ENCODE peak calls at places on chromosomes 13 and 19, in eight cellular contexts. A is breast epithelium, Z is WERI-Rb-1, S is foreskin keratinocyte, Y is OCI-LY7, B is neuronal stem cell, F is heart left ventricle, C is gastrocnemius medialis. G is an unnamed sample.

GRCh38 chr19:45223879-45224278 is 21.3 kb downstream of the EXOC3L2 start:
- DNase-seq in A (no peak), Z (no peak), S (no peak), Y (no peak), B (no peak), F (no peak), C (no peak), G (no peak)

GRCh38 chr19:13055213-13056051 is 47.2 kb downstream of the LYL1 start:
- DNase-seq in A (peak; percentile 78), Z (peak; percentile 63), S (no peak), Y (no peak), B (no peak), F (peak; percentile 88), C (peak; percentile 72), G (no peak)

GRCh38 chr19:6639439-6639838 is 30.5 kb downstream of the TNFSF14 start:
- DNase-seq in A (no peak), Z (no peak), S (no peak), Y (no peak), B (no peak), F (no peak), C (no peak), G (no peak)

GRCh38 chr19:11408591-11408990 is 10.5 kb downstream of the RGL3 start:
- DNase-seq in A (no peak), Z (no peak), S (no peak), Y (no peak), B (no peak), F (no peak), C (no peak), G (no peak)

GRCh38 chr13:32783067-32783466 is 196.8 kb downstream of the PDS5B start:
- DNase-seq in A (no peak), Z (no peak), S (peak; percentile 4), Y (peak; percentile 4), B (no peak), F (no peak), C (no peak), G (no peak)

GRCh38 chr19:41421314-41421713 is 5.9 kb downstream of the B3GNT8 start:
- DNase-seq in A (no peak), Z (no peak), S (no peak), Y (no peak), B (no peak), F (no peak), C (no peak), G (no peak)

GRCh38 chr19:35718345-35719041 is 690 bp downstream of the KMT2B start:
- DNase-seq in A (no peak), Z (no peak), S (no peak), Y (peak; percentile 59), B (peak; percentile 21), F (peak; percentile 57), C (no peak), G (no peak)

GRCh38 chr13:28464861-28465260 is 30.1 kb downstream of the FLT1 start:
- DNase-seq in A (no peak), Z (no peak), S (no peak), Y (no peak), B (no peak), F (no peak), C (no peak), G (no peak)

GRCh38 chr13:95296326-95296939 is 4.8 kb downstream of the ABCC4 start:
- DNase-seq in A (no peak), Z (peak; percentile 81), S (no peak), Y (peak; percentile 11), B (no peak), F (peak; percentile 41), C (peak; percentile 75), G (no peak)

GRCh38 chr19:32041681-32042292 is 303.6 kb upstream of the ZNF507 start:
- DNase-seq in A (no peak), Z (peak; percentile 52), S (no peak), Y (peak; percentile 1), B (peak; percentile 57), F (peak; percentile 47), C (no peak), G (peak; percentile 4)

GRCh38 chr19:18282788-18283141 is 1.3 kb upstream of the JUND start:
- DNase-seq in A (no peak), Z (no peak), S (no peak), Y (no peak), B (no peak), F (no peak), C (no peak), G (no peak)

GRCh38 chr19:1098177-1099051 is 3.2 kb upstream of the POLR2E start:
- DNase-seq in A (no peak), Z (no peak), S (no peak), Y (no peak), B (no peak), F (no peak), C (peak; percentile 68), G (no peak)

GRCh38 chr19:34184880-34185491 is 12.7 kb downstream of the LSM14A start:
- DNase-seq in A (no peak), Z (no peak), S (no peak), Y (no peak), B (no peak), F (no peak), C (no peak), G (no peak)

GRCh38 chr19:13430790-13431582 is 75.3 kb downstream of the CACNA1A start:
- DNase-seq in A (no peak), Z (peak; percentile 37), S (no peak), Y (peak; percentile 51), B (peak; percentile 17), F (no peak), C (no peak), G (no peak)

GRCh38 chr13:99501952-99502310 is 659 bp downstream of the TM9SF2 start:
- DNase-seq in A (no peak), Z (peak; percentile 43), S (no peak), Y (peak; percentile 18), B (no peak), F (no peak), C (peak; percentile 25), G (no peak)

GRCh38 chr13:39565036-39565949 is 37.7 kb downstream of the LHFPL6 start:
- DNase-seq in A (no peak), Z (no peak), S (peak; percentile 87), Y (no peak), B (no peak), F (peak; percentile 50), C (no peak), G (no peak)

GRCh38 chr13:60716296-60716695 is 319.3 kb downstream of the TDRD3 start:
- DNase-seq in A (no peak), Z (no peak), S (no peak), Y (no peak), B (no peak), F (no peak), C (no peak), G (no peak)

GRCh38 chr13:61880576-61881283 is 465.1 kb upstream of the PCDH20 start:
- DNase-seq in A (no peak), Z (peak; percentile 13), S (no peak), Y (peak; percentile 41), B (no peak), F (no peak), C (no peak), G (no peak)

GRCh38 chr19:1650627-1651009 is 1.8 kb downstream of the TCF3 start:
- DNase-seq in A (no peak), Z (no peak), S (no peak), Y (peak; percentile 71), B (peak; percentile 21), F (no peak), C (no peak), G (no peak)

GRCh38 chr13:25584975-25585374 is 213.2 kb downstream of the ATP8A2 start:
- DNase-seq in A (no peak), Z (no peak), S (no peak), Y (no peak), B (no peak), F (no peak), C (no peak), G (no peak)

GRCh38 chr13:109331898-109332297 is 454.5 kb downstream of the IRS2 start:
- DNase-seq in A (no peak), Z (no peak), S (no peak), Y (no peak), B (no peak), F (no peak), C (no peak), G (no peak)
- H3K27ac ChIP-seq in A (no peak overlapping the region), Z (no peak overlapping the region), S (no peak overlapping the region), Y (no peak overlapping the region), B (no peak overlapping the region), F (no peak overlapping the region), C (no peak overlapping the region), G (no peak overlapping the region)

DNA sequence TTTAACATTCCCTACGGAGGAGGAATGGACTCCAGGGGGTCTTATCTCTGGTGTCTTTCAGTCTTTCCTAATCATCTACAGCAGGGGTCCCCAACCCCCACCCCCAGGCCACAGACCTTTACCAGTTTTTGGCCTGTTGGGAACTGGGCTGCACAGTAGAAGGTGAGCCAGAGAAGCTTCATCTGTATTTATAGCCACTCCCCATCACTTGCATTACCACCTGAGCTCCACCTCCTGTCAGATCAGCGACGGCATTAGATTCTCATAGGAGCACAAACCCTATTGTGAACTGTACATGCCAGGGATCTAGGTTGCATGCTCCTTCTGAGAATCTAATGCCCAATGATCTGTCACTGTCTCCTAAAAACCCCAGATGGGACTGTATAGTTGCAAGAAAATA is 120.0 kb upstream of the TMTC4 start:
- DNase-seq in A (no peak), Z (no peak), S (no peak), Y (no peak), B (no peak), F (no peak), C (no peak), G (no peak)
- H3K27ac ChIP-seq in A (no peak overlapping the region), Z (no peak overlapping the region), S (no peak overlapping the region), Y (no peak overlapping the region), B (no peak overlapping the region), F (no peak overlapping the region), C (no peak overlapping the region), G (no peak overlapping the region)

DNA sequence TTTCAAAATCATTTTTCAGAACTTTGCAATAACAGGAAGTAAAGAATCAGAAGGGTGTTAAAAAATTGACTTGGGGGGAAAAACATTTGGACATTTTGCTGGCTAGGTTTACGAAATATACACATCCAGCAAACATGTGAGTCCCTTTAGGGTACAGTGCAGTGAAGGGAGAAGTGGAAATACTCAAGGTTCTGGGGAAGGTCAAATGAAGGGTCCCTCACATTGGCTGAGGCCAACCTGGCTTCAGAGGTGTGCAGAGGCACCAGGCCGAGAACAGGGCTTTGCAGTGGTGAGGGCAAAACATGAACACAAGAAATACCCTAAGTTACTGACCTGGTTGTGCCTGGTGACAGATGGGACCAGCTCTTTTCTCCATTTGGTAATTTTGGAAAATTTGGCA is 1.6 kb upstream of the UPF3A start:
- DNase-seq in A (no peak), Z (no peak), S (no peak), Y (peak; percentile 16), B (no peak), F (no peak), C (no peak), G (no peak)
- H3K27ac ChIP-seq in A (peak overlapping the region; percentile 96), Z (peak overlapping the region; percentile 100), S (no peak overlapping the region), Y (peak overlapping the region; percentile 86), B (no peak overlapping the region), F (no peak overlapping the region), C (no peak overlapping the region), G (peak overlapping the region; percentile 11)

GRCh38 chr13:49561064-49561410 is 24.3 kb downstream of the RCBTB1 start:
- DNase-seq in A (no peak), Z (peak; percentile 12), S (no peak), Y (no peak), B (no peak), F (peak; percentile 54), C (no peak), G (no peak)

GRCh38 chr13:49563513-49563912 is 21.8 kb downstream of the RCBTB1 start:
- DNase-seq in A (no peak), Z (no peak), S (no peak), Y (no peak), B (no peak), F (no peak), C (no peak), G (no peak)

GRCh38 chr13:49559006-49559405 is 26.4 kb downstream of the RCBTB1 start:
- DNase-seq in A (no peak), Z (no peak), S (no peak), Y (no peak), B (no peak), F (no peak), C (no peak), G (no peak)

GRCh38 chr13:49560270-49561063 is 24.9 kb downstream of the RCBTB1 start:
- DNase-seq in A (no peak), Z (peak; percentile 14), S (peak; percentile 32), Y (no peak), B (no peak), F (no peak), C (no peak), G (no peak)
- H3K27ac ChIP-seq in A (no peak overlapping the region), Z (peak overlapping the region; percentile 41), S (no peak overlapping the region), Y (no peak overlapping the region), B (no peak overlapping the region), F (peak overlapping the region; percentile 57), C (no peak overlapping the region), G (no peak overlapping the region)

G was measured in caudate nucleus.